ENCODE peak calls at places on chromosome 3, in ten cellular contexts. One of them, this sample, is unnamed.

GRCh38 chr3:130897316-130897715 is 3.4 kb downstream of the ATP2C1 start:
- DNase-seq in kidney: no peak
- DNase-seq in neuronal stem cell: no peak
- DNase-seq in astrocyte: peak; percentile 13
- DNase-seq in upper lobe of right lung: no peak
- DNase-seq in Peyer's patch: no peak
- DNase-seq in K562: no peak
- DNase-seq in thoracic aorta: no peak
- DNase-seq in right lobe of liver: no peak
- DNase-seq in A673: no peak
- DNase-seq in this sample: no peak

GRCh38 chr3:129313983-129314756 is 35.5 kb downstream of the HMCES start:
- DNase-seq in kidney: no peak
- DNase-seq in neuronal stem cell: no peak
- DNase-seq in astrocyte: no peak
- DNase-seq in upper lobe of right lung: no peak
- DNase-seq in Peyer's patch: no peak
- DNase-seq in K562: no peak
- DNase-seq in thoracic aorta: no peak
- DNase-seq in right lobe of liver: no peak
- DNase-seq in A673: no peak
- DNase-seq in this sample: peak; percentile 54

GRCh38 chr3:99126291-99126690 is 224.8 kb upstream of the DCBLD2 start:
- DNase-seq in kidney: no peak
- DNase-seq in neuronal stem cell: no peak
- DNase-seq in astrocyte: peak; percentile 34
- DNase-seq in upper lobe of right lung: no peak
- DNase-seq in Peyer's patch: no peak
- DNase-seq in K562: no peak
- DNase-seq in thoracic aorta: no peak
- DNase-seq in right lobe of liver: no peak
- DNase-seq in A673: no peak
- DNase-seq in this sample: no peak

GRCh38 chr3:165181556-165181955 is 14.6 kb downstream of the SLITRK3 start:
- DNase-seq in kidney: no peak
- DNase-seq in neuronal stem cell: no peak
- DNase-seq in astrocyte: no peak
- DNase-seq in upper lobe of right lung: no peak
- DNase-seq in Peyer's patch: no peak
- DNase-seq in K562: no peak
- DNase-seq in thoracic aorta: no peak
- DNase-seq in right lobe of liver: no peak
- DNase-seq in A673: no peak
- DNase-seq in this sample: no peak

GRCh38 chr3:40055956-40056355 is 246.5 kb downstream of the MYRIP start:
- DNase-seq in kidney: no peak
- DNase-seq in neuronal stem cell: no peak
- DNase-seq in astrocyte: peak; percentile 4
- DNase-seq in upper lobe of right lung: no peak
- DNase-seq in Peyer's patch: no peak
- DNase-seq in K562: no peak
- DNase-seq in thoracic aorta: no peak
- DNase-seq in right lobe of liver: no peak
- DNase-seq in A673: no peak
- DNase-seq in this sample: no peak

GRCh38 chr3:160921020-160921635 is 165.1 kb downstream of the PPM1L start:
- DNase-seq in kidney: no peak
- DNase-seq in neuronal stem cell: no peak
- DNase-seq in astrocyte: peak; percentile 16
- DNase-seq in upper lobe of right lung: no peak
- DNase-seq in Peyer's patch: no peak
- DNase-seq in K562: peak; percentile 32
- DNase-seq in thoracic aorta: no peak
- DNase-seq in right lobe of liver: peak; percentile 45
- DNase-seq in A673: peak; percentile 51
- DNase-seq in this sample: peak; percentile 27

GRCh38 chr3:43378066-43378935 is 92.0 kb downstream of the SNRK start:
- DNase-seq in kidney: no peak
- DNase-seq in neuronal stem cell: no peak
- DNase-seq in astrocyte: peak; percentile 13
- DNase-seq in upper lobe of right lung: no peak
- DNase-seq in Peyer's patch: peak; percentile 85
- DNase-seq in K562: peak; percentile 73
- DNase-seq in thoracic aorta: no peak
- DNase-seq in right lobe of liver: no peak
- DNase-seq in A673: peak; percentile 23
- DNase-seq in this sample: peak; percentile 8

GRCh38 chr3:58625196-58625595 is 41.4 kb downstream of the FAM3D start:
- DNase-seq in kidney: no peak
- DNase-seq in neuronal stem cell: no peak
- DNase-seq in astrocyte: peak; percentile 19
- DNase-seq in upper lobe of right lung: no peak
- DNase-seq in Peyer's patch: no peak
- DNase-seq in K562: no peak
- DNase-seq in thoracic aorta: no peak
- DNase-seq in right lobe of liver: no peak
- DNase-seq in A673: no peak
- DNase-seq in this sample: no peak

GRCh38 chr3:32487781-32488526 is 14.7 kb downstream of the CMTM6 start:
- DNase-seq in kidney: no peak
- DNase-seq in neuronal stem cell: no peak
- DNase-seq in astrocyte: no peak
- DNase-seq in upper lobe of right lung: no peak
- DNase-seq in Peyer's patch: no peak
- DNase-seq in K562: no peak
- DNase-seq in thoracic aorta: no peak
- DNase-seq in right lobe of liver: no peak
- DNase-seq in A673: no peak
- DNase-seq in this sample: no peak

GRCh38 chr3:15014606-15015328 is 50.3 kb downstream of the MRPS25 start:
- DNase-seq in kidney: no peak
- DNase-seq in neuronal stem cell: no peak
- DNase-seq in astrocyte: no peak
- DNase-seq in upper lobe of right lung: no peak
- DNase-seq in Peyer's patch: no peak
- DNase-seq in K562: no peak
- DNase-seq in thoracic aorta: no peak
- DNase-seq in right lobe of liver: no peak
- DNase-seq in A673: no peak
- DNase-seq in this sample: no peak

GRCh38 chr3:139104062-139104461 is 59.4 kb upstream of the PRR23C start:
- DNase-seq in kidney: no peak
- DNase-seq in neuronal stem cell: no peak
- DNase-seq in astrocyte: no peak
- DNase-seq in upper lobe of right lung: no peak
- DNase-seq in Peyer's patch: no peak
- DNase-seq in K562: no peak
- DNase-seq in thoracic aorta: no peak
- DNase-seq in right lobe of liver: no peak
- DNase-seq in A673: no peak
- DNase-seq in this sample: no peak

GRCh38 chr3:127038476-127038875 is 55.6 kb downstream of the PLXNA1 start:
- DNase-seq in kidney: peak; percentile 45
- DNase-seq in neuronal stem cell: no peak
- DNase-seq in astrocyte: no peak
- DNase-seq in upper lobe of right lung: peak; percentile 46
- DNase-seq in Peyer's patch: no peak
- DNase-seq in K562: no peak
- DNase-seq in thoracic aorta: no peak
- DNase-seq in right lobe of liver: peak; percentile 37
- DNase-seq in A673: no peak
- DNase-seq in this sample: no peak

GRCh38 chr3:73500321-73500720 is 124.4 kb downstream of the PDZRN3 start:
- DNase-seq in kidney: no peak
- DNase-seq in neuronal stem cell: no peak
- DNase-seq in astrocyte: peak; percentile 43
- DNase-seq in upper lobe of right lung: no peak
- DNase-seq in Peyer's patch: no peak
- DNase-seq in K562: no peak
- DNase-seq in thoracic aorta: no peak
- DNase-seq in right lobe of liver: no peak
- DNase-seq in A673: no peak
- DNase-seq in this sample: no peak

GRCh38 chr3:73502609-73503560 is 121.9 kb downstream of the PDZRN3 start:
- DNase-seq in kidney: peak; percentile 70
- DNase-seq in neuronal stem cell: peak; percentile 71
- DNase-seq in astrocyte: peak; percentile 92
- DNase-seq in upper lobe of right lung: no peak
- DNase-seq in Peyer's patch: peak; percentile 86
- DNase-seq in K562: peak; percentile 55
- DNase-seq in thoracic aorta: no peak
- DNase-seq in right lobe of liver: no peak
- DNase-seq in A673: peak; percentile 49
- DNase-seq in this sample: peak; percentile 90

GRCh38 chr3:73504255-73504654 is 120.5 kb downstream of the PDZRN3 start:
- DNase-seq in kidney: no peak
- DNase-seq in neuronal stem cell: no peak
- DNase-seq in astrocyte: no peak
- DNase-seq in upper lobe of right lung: no peak
- DNase-seq in Peyer's patch: no peak
- DNase-seq in K562: no peak
- DNase-seq in thoracic aorta: no peak
- DNase-seq in right lobe of liver: no peak
- DNase-seq in A673: no peak
- DNase-seq in this sample: no peak

GRCh38 chr3:73504852-73505251 is 119.9 kb downstream of the PDZRN3 start:
- DNase-seq in kidney: no peak
- DNase-seq in neuronal stem cell: no peak
- DNase-seq in astrocyte: no peak
- DNase-seq in upper lobe of right lung: no peak
- DNase-seq in Peyer's patch: no peak
- DNase-seq in K562: no peak
- DNase-seq in thoracic aorta: no peak
- DNase-seq in right lobe of liver: no peak
- DNase-seq in A673: no peak
- DNase-seq in this sample: no peak

DNA sequence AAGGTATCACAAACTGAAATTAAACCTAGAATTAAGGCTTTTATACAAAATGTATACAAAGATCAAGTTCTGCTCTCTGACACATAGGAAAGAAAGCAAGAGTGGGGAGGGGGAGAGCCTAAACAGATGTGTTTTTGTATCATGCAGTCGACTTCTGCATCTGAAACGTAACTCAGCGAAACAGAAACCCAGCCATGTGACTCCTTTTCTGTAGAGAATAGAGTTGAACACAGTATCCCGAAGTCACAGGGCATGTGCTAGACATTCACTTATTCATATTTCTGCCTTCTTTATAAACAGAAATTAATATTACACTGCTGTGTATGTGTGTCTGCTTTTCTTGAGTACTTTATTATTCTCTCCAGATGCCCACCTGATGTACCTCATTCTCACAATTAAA is 121.0 kb downstream of the PDZRN3 start:
- DNase-seq in kidney: no peak
- DNase-seq in neuronal stem cell: no peak
- DNase-seq in astrocyte: no peak
- DNase-seq in upper lobe of right lung: no peak
- DNase-seq in Peyer's patch: no peak
- DNase-seq in K562: no peak
- DNase-seq in thoracic aorta: no peak
- DNase-seq in right lobe of liver: no peak
- DNase-seq in A673: no peak
- DNase-seq in this sample: peak; percentile 38
- H3K4me3 ChIP-seq in kidney: no peak overlapping the region
- H3K4me3 ChIP-seq in neuronal stem cell: no peak overlapping the region
- H3K4me3 ChIP-seq in astrocyte: peak overlapping the region; percentile 4
- H3K4me3 ChIP-seq in upper lobe of right lung: no peak overlapping the region
- H3K4me3 ChIP-seq in Peyer's patch: no peak overlapping the region
- H3K4me3 ChIP-seq in K562: no peak overlapping the region
- H3K4me3 ChIP-seq in thoracic aorta: peak overlapping the region; percentile 62
- H3K4me3 ChIP-seq in right lobe of liver: no peak overlapping the region
- H3K4me3 ChIP-seq in A673: no peak overlapping the region
- H3K4me3 ChIP-seq in this sample: peak overlapping the region; percentile 24

GRCh38 chr3:185625784-185626183 is 39.7 kb downstream of the SENP2 start:
- DNase-seq in kidney: no peak
- DNase-seq in neuronal stem cell: no peak
- DNase-seq in astrocyte: no peak
- DNase-seq in upper lobe of right lung: no peak
- DNase-seq in Peyer's patch: no peak
- DNase-seq in K562: no peak
- DNase-seq in thoracic aorta: no peak
- DNase-seq in right lobe of liver: no peak
- DNase-seq in A673: no peak
- DNase-seq in this sample: no peak
- H3K27ac ChIP-seq in kidney: no peak overlapping the region
- H3K27ac ChIP-seq in neuronal stem cell: no peak overlapping the region
- H3K27ac ChIP-seq in astrocyte: no peak overlapping the region
- H3K27ac ChIP-seq in upper lobe of right lung: no peak overlapping the region
- H3K27ac ChIP-seq in Peyer's patch: no peak overlapping the region
- H3K27ac ChIP-seq in K562: no peak overlapping the region
- H3K27ac ChIP-seq in thoracic aorta: no peak overlapping the region
- H3K27ac ChIP-seq in right lobe of liver: no peak overlapping the region
- H3K27ac ChIP-seq in A673: no peak overlapping the region
- H3K27ac ChIP-seq in this sample: no peak overlapping the region

DNA sequence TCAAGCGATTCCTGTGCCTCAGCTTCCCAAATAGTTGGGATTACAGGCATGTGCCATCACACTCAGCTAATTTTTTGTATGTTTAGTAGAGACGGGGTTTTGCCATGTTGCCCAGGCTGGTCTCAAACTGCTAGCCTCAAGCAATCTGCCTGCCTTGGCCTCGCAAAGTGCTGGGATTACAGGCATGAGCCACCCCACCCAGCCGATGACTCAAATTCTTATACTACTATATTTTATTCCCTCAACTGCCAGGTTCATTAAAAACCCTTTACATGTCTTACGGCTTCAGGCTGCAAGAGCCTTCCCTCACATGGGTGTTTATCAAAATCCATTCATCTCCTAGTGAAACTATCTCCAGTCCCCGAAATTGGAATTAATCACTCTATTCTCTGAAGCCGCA is 63.4 kb downstream of the CBLB start:
- DNase-seq in kidney: no peak
- DNase-seq in neuronal stem cell: no peak
- DNase-seq in astrocyte: no peak
- DNase-seq in upper lobe of right lung: no peak
- DNase-seq in Peyer's patch: no peak
- DNase-seq in K562: no peak
- DNase-seq in thoracic aorta: no peak
- DNase-seq in right lobe of liver: no peak
- DNase-seq in A673: no peak
- DNase-seq in this sample: no peak
- H3K4me1 ChIP-seq in kidney: no peaks in the 10 kb centered on the region
- H3K4me1 ChIP-seq in neuronal stem cell: no peaks in the 10 kb centered on the region
- H3K4me1 ChIP-seq in astrocyte: peaks cover 2% of the 10 kb centered on the region
- H3K4me1 ChIP-seq in upper lobe of right lung: peaks cover 21% of the 10 kb centered on the region
- H3K4me1 ChIP-seq in Peyer's patch: peaks cover 16% of the 10 kb centered on the region
- H3K4me1 ChIP-seq in K562: no peaks in the 10 kb centered on the region
- H3K4me1 ChIP-seq in thoracic aorta: peaks cover 42% of the 10 kb centered on the region
- H3K4me1 ChIP-seq in right lobe of liver: peaks cover 10% of the 10 kb centered on the region
- H3K4me1 ChIP-seq in A673: peaks cover 28% of the 10 kb centered on the region
- H3K4me1 ChIP-seq in this sample: peaks cover 8% of the 10 kb centered on the region

DNA sequence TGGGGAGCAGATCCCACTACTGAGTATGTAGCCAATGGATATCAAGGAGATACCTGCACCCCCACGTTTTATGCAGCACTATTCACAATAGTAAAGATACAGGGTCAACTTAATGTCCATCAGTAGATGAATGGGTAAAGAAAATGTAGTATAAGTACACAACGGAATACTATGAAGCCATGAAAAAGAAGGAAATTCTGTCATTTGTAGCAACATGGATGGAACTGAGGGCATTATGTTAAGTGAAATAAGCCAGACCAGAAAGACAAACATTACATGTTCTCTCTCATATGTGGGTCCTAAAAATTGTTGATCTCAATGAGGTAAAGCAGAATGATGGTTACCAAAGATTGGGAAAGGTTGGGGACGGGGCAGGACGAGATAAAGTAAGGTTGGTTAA is 14.6 kb downstream of the PP2D1 start:
- DNase-seq in kidney: no peak
- DNase-seq in neuronal stem cell: no peak
- DNase-seq in astrocyte: no peak
- DNase-seq in upper lobe of right lung: no peak
- DNase-seq in Peyer's patch: no peak
- DNase-seq in K562: no peak
- DNase-seq in thoracic aorta: no peak
- DNase-seq in right lobe of liver: no peak
- DNase-seq in A673: no peak
- DNase-seq in this sample: no peak
- H3K4me3 ChIP-seq in kidney: no peak overlapping the region
- H3K4me3 ChIP-seq in neuronal stem cell: no peak overlapping the region
- H3K4me3 ChIP-seq in astrocyte: no peak overlapping the region
- H3K4me3 ChIP-seq in upper lobe of right lung: no peak overlapping the region
- H3K4me3 ChIP-seq in Peyer's patch: no peak overlapping the region
- H3K4me3 ChIP-seq in K562: no peak overlapping the region
- H3K4me3 ChIP-seq in thoracic aorta: no peak overlapping the region
- H3K4me3 ChIP-seq in right lobe of liver: no peak overlapping the region
- H3K4me3 ChIP-seq in A673: no peak overlapping the region
- H3K4me3 ChIP-seq in this sample: no peak overlapping the region